ENCODE peak calls at places on chromosomes 3 and 15, in nine cellular contexts. B is body of pancreas, Z is neural progenitor cell, E is heart left ventricle, Y is thoracic aorta, J is endodermal cell, D is A673, L is uterus, P is cardiac muscle cell. K is an unnamed sample.

GRCh38 chr15:99104788-99105515 is at the start of gene SYNM:
- DNase-seq in B (peak; percentile 82), Z (peak; percentile 94), E (peak; percentile 89), Y (no peak), J (peak; percentile 95), D (peak; percentile 75), L (peak; percentile 66), P (peak; percentile 80), K (peak; percentile 92)

GRCh38 chr15:100670505-100671021 is 68.2 kb downstream of the ASB7 start:
- DNase-seq in B (no peak), Z (no peak), E (no peak), Y (no peak), J (no peak), D (no peak), L (no peak), P (no peak), K (no peak)

GRCh38 chr3:155270485-155271342 is 22.8 kb downstream of the STRIT1 start:
- DNase-seq in B (no peak), Z (no peak), E (no peak), Y (no peak), J (peak; percentile 52), D (no peak), L (no peak), P (peak; percentile 4), K (no peak)

GRCh38 chr3:153026026-153026425 is 136.0 kb upstream of the RAP2B start:
- DNase-seq in B (no peak), Z (peak; percentile 34), E (no peak), Y (no peak), J (no peak), D (peak; percentile 62), L (no peak), P (peak; percentile 67), K (no peak)

GRCh38 chr3:32501785-32502088 is 915 bp downstream of the CMTM6 start:
- DNase-seq in B (no peak), Z (no peak), E (no peak), Y (no peak), J (no peak), D (no peak), L (no peak), P (no peak), K (no peak)

GRCh38 chr3:190385835-190386688 is 1.9 kb upstream of the CLDN16 start:
- DNase-seq in B (no peak), Z (no peak), E (no peak), Y (no peak), J (no peak), D (peak; percentile 80), L (no peak), P (peak; percentile 94), K (no peak)

GRCh38 chr15:94387854-94388441 is 156.6 kb downstream of the MCTP2 start:
- DNase-seq in B (no peak), Z (no peak), E (no peak), Y (no peak), J (no peak), D (no peak), L (no peak), P (no peak), K (no peak)

GRCh38 chr15:92809880-92810361 is 90.2 kb upstream of the CHD2 start:
- DNase-seq in B (peak; percentile 65), Z (peak; percentile 51), E (no peak), Y (no peak), J (peak; percentile 66), D (no peak), L (peak; percentile 53), P (peak; percentile 63), K (no peak)

GRCh38 chr3:189270248-189270832 is 98.6 kb downstream of the TPRG1 start:
- DNase-seq in B (peak; percentile 66), Z (peak; percentile 74), E (peak; percentile 36), Y (no peak), J (peak; percentile 85), D (peak; percentile 91), L (peak; percentile 20), P (peak; percentile 87), K (peak; percentile 70)
- H3K27ac ChIP-seq in B (no peak overlapping the region), Z (no peak overlapping the region), E (no peak overlapping the region), Y (no peak overlapping the region), J (no peak overlapping the region), D (peak overlapping the region; percentile 78), L (no peak overlapping the region), P (no peak overlapping the region), K (no peak overlapping the region)

GRCh38 chr3:142723665-142723967 is 218 bp upstream of the TRPC1 start:
- DNase-seq in B (no peak), Z (no peak), E (no peak), Y (no peak), J (no peak), D (no peak), L (no peak), P (no peak), K (no peak)

GRCh38 chr3:142725352-142725739 is 1.5 kb downstream of the TRPC1 start:
- DNase-seq in B (no peak), Z (no peak), E (no peak), Y (no peak), J (no peak), D (no peak), L (no peak), P (no peak), K (no peak)

GRCh38 chr3:142726017-142726416 is 2.2 kb downstream of the TRPC1 start:
- DNase-seq in B (no peak), Z (no peak), E (no peak), Y (no peak), J (no peak), D (no peak), L (no peak), P (no peak), K (no peak)

GRCh38 chr3:142723968-142724681 is at the start of gene TRPC1:
- DNase-seq in B (peak; percentile 71), Z (peak; percentile 94), E (peak; percentile 84), Y (peak; percentile 30), J (peak; percentile 95), D (peak; percentile 91), L (peak; percentile 74), P (peak; percentile 79), K (peak; percentile 89)

GRCh38 chr3:142724682-142725351 is 983 bp downstream of the TRPC1 start:
- DNase-seq in B (peak; percentile 22), Z (peak; percentile 84), E (peak; percentile 35), Y (no peak), J (peak; percentile 90), D (peak; percentile 21), L (peak; percentile 44), P (no peak), K (peak; percentile 76)
- TF ChIP-seq CTCF in B (no peak), Z (peak; percentile 30), E (no peak), Y (no peak), J (peak; percentile 47), D (no peak), L (no peak), P (no peak), K (no peak)

GRCh38 chr15:86165263-86166204 is 85.9 kb downstream of the AGBL1 start:
- DNase-seq in B (no peak), Z (no peak), E (no peak), Y (no peak), J (no peak), D (no peak), L (no peak), P (no peak), K (no peak)

GRCh38 chr15:86164222-86164898 is 84.7 kb downstream of the AGBL1 start:
- DNase-seq in B (no peak), Z (no peak), E (no peak), Y (no peak), J (no peak), D (no peak), L (peak; percentile 62), P (no peak), K (no peak)

GRCh38 chr15:86163771-86164170 is 84.1 kb downstream of the AGBL1 start:
- DNase-seq in B (no peak), Z (no peak), E (no peak), Y (no peak), J (no peak), D (no peak), L (peak; percentile 57), P (no peak), K (no peak)

GRCh38 chr15:86162172-86162591 is 82.5 kb downstream of the AGBL1 start:
- DNase-seq in B (no peak), Z (no peak), E (peak; percentile 53), Y (no peak), J (no peak), D (no peak), L (no peak), P (no peak), K (no peak)

DNA sequence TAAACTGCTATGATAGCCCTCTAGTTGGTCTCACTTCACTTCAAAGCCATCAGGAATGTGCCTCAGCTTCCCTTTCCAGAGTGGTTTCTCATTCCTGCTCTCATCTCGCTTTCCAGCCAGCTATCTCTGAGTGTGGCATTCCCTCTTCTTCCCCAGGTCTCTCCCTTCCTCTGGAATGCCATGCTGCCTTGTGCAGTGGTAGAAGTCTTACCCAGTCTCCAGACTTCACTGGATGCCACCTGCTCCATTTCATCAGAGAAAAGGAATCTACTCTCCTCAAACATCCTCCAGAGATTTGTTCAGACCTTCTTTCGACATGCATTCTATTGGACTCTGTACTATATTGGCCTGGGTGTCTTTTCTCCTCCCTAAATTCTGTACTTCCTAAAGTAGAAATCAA is 83.0 kb downstream of the AGBL1 start:
- DNase-seq in B (no peak), Z (no peak), E (no peak), Y (no peak), J (no peak), D (no peak), L (no peak), P (no peak), K (no peak)
- H3K27ac ChIP-seq in B (no peak overlapping the region), Z (no peak overlapping the region), E (no peak overlapping the region), Y (no peak overlapping the region), J (no peak overlapping the region), D (no peak overlapping the region), L (peak overlapping the region; percentile 76), P (no peak overlapping the region), K (no peak overlapping the region)

GRCh38 chr3:156750191-156750873 is 75.8 kb upstream of the LEKR1 start:
- DNase-seq in B (no peak), Z (peak; percentile 64), E (no peak), Y (no peak), J (peak; percentile 70), D (peak; percentile 27), L (no peak), P (peak; percentile 47), K (no peak)

GRCh38 chr3:156750874-156751245 is 75.3 kb upstream of the LEKR1 start:
- DNase-seq in B (no peak), Z (peak; percentile 27), E (no peak), Y (no peak), J (no peak), D (peak; percentile 28), L (no peak), P (peak; percentile 42), K (no peak)

GRCh38 chr3:156749244-156749643 is 74.9 kb downstream of the TIPARP start:
- DNase-seq in B (no peak), Z (peak; percentile 60), E (no peak), Y (no peak), J (no peak), D (no peak), L (no peak), P (no peak), K (no peak)

GRCh38 chr3:156747046-156747445 is 72.7 kb downstream of the TIPARP start:
- DNase-seq in B (no peak), Z (no peak), E (no peak), Y (no peak), J (no peak), D (no peak), L (no peak), P (no peak), K (no peak)

DNA sequence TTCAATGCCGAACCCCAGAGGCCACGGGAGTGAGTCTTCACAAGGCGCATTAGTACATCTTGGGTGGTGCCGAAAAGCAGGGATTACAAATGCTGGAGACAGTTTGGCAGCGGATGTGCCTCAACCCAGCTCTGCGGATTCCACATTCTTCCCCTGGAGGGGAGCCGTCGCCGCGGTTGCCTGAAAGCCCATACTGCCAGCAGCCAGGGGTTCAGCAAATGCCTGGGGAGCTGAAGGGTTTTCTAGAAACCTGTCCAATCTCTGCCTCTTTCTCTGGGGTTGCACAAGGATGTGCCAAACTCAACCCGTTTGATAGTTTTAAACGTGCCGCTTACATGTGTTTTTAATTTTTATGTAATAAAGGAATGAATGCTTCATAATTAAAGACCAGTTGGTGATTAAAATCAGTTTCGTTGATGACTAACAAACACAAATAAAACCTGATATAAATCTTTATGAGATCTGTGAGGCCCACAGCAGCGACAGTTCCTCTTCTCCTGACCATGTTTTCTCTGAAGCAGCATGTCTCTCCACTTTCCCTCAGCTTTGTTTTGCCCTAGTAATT is 74.6 kb upstream of the LEKR1 start:
- DNase-seq in B (peak; percentile 12), Z (peak; percentile 90), E (peak; percentile 56), Y (no peak), J (peak; percentile 92), D (peak; percentile 92), L (peak; percentile 63), P (peak; percentile 87), K (no peak)
- TF ChIP-seq CTCF in B (no peak), Z (no peak), E (no peak), Y (no peak), J (peak; percentile 35), D (peak; percentile 40), L (no peak), P (peak; percentile 9), K (no peak)

K was measured in coronary artery.